ENCODE peak calls at places on chromosomes 4 and X, in nine cellular contexts. M, Q, N, R, E, X, S, Z and K are unnamed samples.

GRCh38 chr4:17491196-17491595 is 20.7 kb downstream of the QDPR start:
- DNase-seq in Z (no peak), E (no peak), X (no peak), N (no peak), S (peak; percentile 81), R (no peak), M (no peak), Q (no peak), K (no peak)

GRCh38 chr4:146179784-146180405 is 4.4 kb downstream of the LSM6 start:
- DNase-seq in E (no peak), Z (no peak), N (no peak), X (no peak), Q (no peak), M (no peak), R (no peak), S (no peak), K (no peak)

GRCh38 chrX:40544343-40545250 is 36.2 kb upstream of the ATP6AP2 start:
- DNase-seq in N (no peak), M (no peak), Q (no peak), X (no peak), Z (no peak), E (no peak), R (no peak), S (peak; percentile 50), K (no peak)

GRCh38 chrX:2689773-2690666 is 1.1 kb upstream of the CD99 start:
- DNase-seq in E (peak; percentile 48), M (no peak), X (peak; percentile 79), S (peak; percentile 39), R (peak; percentile 80), Q (no peak), Z (no peak), N (no peak), K (no peak)

GRCh38 chrX:96563663-96564062 is 121.0 kb upstream of the DIAPH2 start:
- DNase-seq in E (no peak), S (no peak), Q (no peak), N (no peak), R (no peak), X (no peak), Z (no peak), M (no peak), K (no peak)

GRCh38 chrX:56763556-56764152 is 34.6 kb downstream of the NBDY start:
- DNase-seq in Z (peak; percentile 31), Q (no peak), R (peak; percentile 86), M (peak; percentile 43), X (no peak), S (peak; percentile 63), N (no peak), E (peak; percentile 35), K (peak; percentile 71)

GRCh38 chrX:153845842-153846241 is 15.5 kb upstream of the PDZD4 start:
- DNase-seq in E (no peak), M (no peak), X (no peak), R (no peak), S (no peak), N (no peak), Q (no peak), Z (no peak), K (no peak)

GRCh38 chr4:71259305-71259704 is 79.5 kb upstream of the SLC4A4 start:
- DNase-seq in N (no peak), X (no peak), Z (no peak), M (no peak), Q (no peak), R (no peak), S (no peak), E (no peak), K (no peak)

GRCh38 chr4:40205259-40206198 is 8.7 kb downstream of the RHOH start:
- DNase-seq in E (peak; percentile 36), S (no peak), M (peak; percentile 39), Q (no peak), R (no peak), X (no peak), Z (no peak), N (no peak), K (peak; percentile 47)

GRCh38 chrX:22313757-22314156 is 41.0 kb downstream of the CBLL2 start:
- DNase-seq in S (no peak), Q (no peak), M (no peak), Z (no peak), X (no peak), N (no peak), E (no peak), R (no peak), K (no peak)

GRCh38 chr4:36549256-36549655 is 267.8 kb downstream of the DTHD1 start:
- DNase-seq in Z (no peak), R (no peak), X (no peak), E (no peak), M (no peak), S (no peak), Q (no peak), N (no peak), K (no peak)

GRCh38 chr4:7187691-7188090 is 4.6 kb upstream of the SORCS2 start:
- DNase-seq in E (no peak), Z (no peak), Q (no peak), X (no peak), R (no peak), M (no peak), N (no peak), S (no peak), K (no peak)

GRCh38 chr4:152956650-152957436 is 20.7 kb downstream of the FHDC1 start:
- DNase-seq in M (no peak), E (no peak), R (peak; percentile 79), X (peak; percentile 70), Z (no peak), N (no peak), Q (no peak), S (no peak), K (no peak)

GRCh38 chr4:166594326-166594946 is 639.9 kb downstream of the SPOCK3 start:
- DNase-seq in M (no peak), N (no peak), Z (peak; percentile 69), S (peak; percentile 41), X (peak; percentile 59), R (peak; percentile 31), Q (peak; percentile 55), E (peak; percentile 18), K (no peak)

GRCh38 chr4:110631582-110632505 is 9.0 kb upstream of the PITX2 start:
- DNase-seq in X (peak; percentile 80), R (peak; percentile 78), N (peak; percentile 48), E (peak; percentile 84), S (peak; percentile 89), Q (no peak), M (no peak), Z (peak; percentile 90), K (no peak)

GRCh38 chr4:159222158-159222557 is 119.3 kb downstream of the RAPGEF2 start:
- DNase-seq in M (no peak), S (no peak), X (no peak), E (no peak), Z (no peak), Q (no peak), R (no peak), N (no peak), K (no peak)

GRCh38 chrX:15474058-15474457 is 19.1 kb downstream of the PIR start:
- DNase-seq in M (no peak), N (no peak), R (no peak), E (no peak), S (no peak), X (no peak), Z (no peak), Q (no peak), K (no peak)

GRCh38 chr4:16250665-16251365 is 24.5 kb upstream of the TAPT1 start:
- DNase-seq in M (no peak), Q (peak; percentile 64), Z (no peak), X (no peak), R (no peak), E (no peak), S (no peak), N (no peak), K (no peak)

GRCh38 chrX:101759000-101759399 is 99.3 kb upstream of the ARMCX2 start:
- DNase-seq in Z (peak; percentile 82), N (no peak), Q (peak; percentile 57), X (peak; percentile 49), R (peak; percentile 25), E (no peak), S (peak; percentile 27), M (peak; percentile 2), K (no peak)

GRCh38 chr4:128186623-128187022 is 101.0 kb downstream of the PGRMC2 start:
- DNase-seq in R (no peak), M (no peak), N (no peak), Z (no peak), Q (no peak), X (no peak), S (no peak), E (no peak), K (no peak)

GRCh38 chr4:173001571-173001970 is 167.0 kb upstream of the GALNT7 start:
- DNase-seq in N (no peak), Q (no peak), X (no peak), S (no peak), M (no peak), R (no peak), E (no peak), Z (no peak), K (no peak)

GRCh38 chrX:97211070-97211469 is 327.4 kb downstream of the RPA4 start:
- DNase-seq in M (no peak), N (no peak), X (no peak), Q (no peak), R (no peak), Z (no peak), S (no peak), E (no peak), K (no peak)

GRCh38 chrX:118627084-118627758 is 100.2 kb upstream of the IL13RA1 start:
- DNase-seq in S (peak; percentile 18), M (no peak), Z (no peak), X (no peak), Q (peak; percentile 0), E (peak; percentile 14), R (no peak), N (no peak), K (no peak)

GRCh38 chrX:20218809-20219505 is 47.8 kb downstream of the RPS6KA3 start:
- DNase-seq in R (peak; percentile 25), M (no peak), Q (no peak), Z (no peak), S (no peak), N (no peak), E (no peak), X (peak; percentile 16), K (no peak)

GRCh38 chrX:110046971-110047370 is 44.1 kb downstream of the TMEM164 start:
- DNase-seq in Z (no peak), M (no peak), Q (no peak), R (no peak), E (no peak), S (no peak), N (no peak), X (no peak), K (no peak)

GRCh38 chr4:138749303-138749702 is 266.3 kb upstream of the NOCT start:
- DNase-seq in R (no peak), Z (no peak), S (no peak), X (no peak), Q (no peak), M (no peak), E (no peak), N (no peak), K (no peak)

GRCh38 chrX:45807572-45808425 is 607.1 kb upstream of the DIPK2B start:
- DNase-seq in N (no peak), Z (no peak), R (no peak), S (no peak), X (no peak), M (peak; percentile 17), E (no peak), Q (peak; percentile 58), K (no peak)

GRCh38 chrX:30654989-30655607 is 1.9 kb downstream of the GK start:
- DNase-seq in S (no peak), E (no peak), Z (no peak), Q (no peak), R (no peak), M (no peak), X (no peak), N (no peak), K (no peak)

GRCh38 chr4:124070688-124071484 is 641.6 kb downstream of the ANKRD50 start:
- DNase-seq in S (no peak), Q (no peak), E (no peak), X (no peak), M (no peak), Z (no peak), R (no peak), N (no peak), K (no peak)

GRCh38 chrX:69025802-69026301 is 139.4 kb downstream of the PJA1 start:
- DNase-seq in R (no peak), M (no peak), N (no peak), X (no peak), S (no peak), E (no peak), Z (no peak), Q (no peak), K (no peak)

GRCh38 chrX:16136080-16136479 is 12.7 kb downstream of the GRPR start:
- DNase-seq in R (no peak), Q (no peak), N (no peak), M (no peak), E (no peak), X (no peak), S (no peak), Z (no peak), K (no peak)